ENCODE peak calls at places on chromosomes 6 and 20, in seven cellular contexts. G is brain microvascular endothelial cell, N is neural progenitor cell, H is ascending aorta, C is lung, A is OCI-LY7, I is lower leg skin. M is an unnamed sample.
A peak's percentile ranks its signal among the peaks of the same experiment; 100 is the strongest.

GRCh38 chr6:143705564-143705963 is 27.8 kb downstream of the PHACTR2 start:
- DNase-seq in G (no peak), N (no peak), A (no peak), H (no peak), C (no peak), I (no peak), M (no peak)

GRCh38 chr6:105667061-105667460 is 264.2 kb upstream of the PREP start:
- DNase-seq in A (no peak), C (no peak), I (no peak), N (no peak), H (no peak), G (no peak), M (no peak)

GRCh38 chr20:1786061-1786460 is 109.1 kb upstream of the SIRPA start:
- DNase-seq in A (no peak), I (no peak), H (no peak), C (no peak), G (no peak), N (no peak), M (no peak)

GRCh38 chr6:15389759-15390723 is 144.2 kb downstream of the JARID2 start:
- DNase-seq in I (no peak), G (peak; percentile 62), A (peak; percentile 69), C (no peak), N (peak; percentile 87), H (no peak), M (no peak)

GRCh38 chr20:47379433-47380150 is 23.1 kb upstream of the ZMYND8 start:
- DNase-seq in C (no peak), N (no peak), H (no peak), G (peak; percentile 96), I (no peak), A (no peak), M (no peak)

GRCh38 chr20:46130534-46130933 is 12.4 kb downstream of the CD40 start:
- DNase-seq in C (no peak), H (no peak), G (no peak), A (no peak), I (no peak), N (no peak), M (no peak)

GRCh38 chr6:106637718-106638341 is 8.5 kb downstream of the QRSL1 start:
- DNase-seq in A (peak; percentile 90), C (no peak), N (no peak), G (no peak), H (no peak), I (no peak), M (no peak)

GRCh38 chr20:3925899-3926638 is 36.9 kb downstream of the PANK2 start:
- DNase-seq in A (no peak), C (no peak), I (no peak), H (no peak), N (no peak), G (no peak), M (no peak)

GRCh38 chr20:34705008-34705382 is 851 bp downstream of the TP53INP2 start:
- DNase-seq in H (no peak), C (no peak), N (peak; percentile 6), G (peak; percentile 26), A (peak; percentile 25), I (no peak), M (no peak)

GRCh38 chr20:46011631-46012482 is 3.1 kb downstream of the MMP9 start:
- DNase-seq in C (peak; percentile 75), N (peak; percentile 42), G (no peak), A (peak; percentile 65), I (peak; percentile 51), H (no peak), M (no peak)

GRCh38 chr6:37190159-37190535 is 20.2 kb downstream of the PIM1 start:
- DNase-seq in C (no peak), A (no peak), I (no peak), N (no peak), H (no peak), G (peak; percentile 31), M (no peak)

GRCh38 chr6:43724914-43725642 is 37.5 kb upstream of the MRPS18A start:
- DNase-seq in N (no peak), H (peak; percentile 76), G (peak; percentile 60), I (peak; percentile 87), A (peak; percentile 38), C (peak; percentile 93), M (no peak)

GRCh38 chr6:34039943-34040342 is 105.9 kb downstream of the GRM4 start:
- DNase-seq in A (no peak), H (no peak), I (no peak), N (no peak), C (no peak), G (no peak), M (no peak)

GRCh38 chr6:156875062-156875461 is 97.9 kb downstream of the ARID1B start:
- DNase-seq in C (no peak), A (no peak), N (no peak), I (no peak), G (no peak), H (no peak), M (no peak)

GRCh38 chr6:133921249-133921859 is 31.7 kb upstream of the TBPL1 start:
- DNase-seq in H (peak; percentile 90), I (peak; percentile 78), A (peak; percentile 82), G (peak; percentile 83), N (peak; percentile 89), C (peak; percentile 76), M (peak; percentile 91)

GRCh38 chr6:170095273-170095976 is 195.5 kb downstream of the DLL1 start:
- DNase-seq in I (no peak), A (no peak), C (no peak), H (peak; percentile 52), G (no peak), N (no peak), M (peak; percentile 80)

GRCh38 chr20:50589548-50590347 is 79.6 kb downstream of the PTPN1 start:
- DNase-seq in A (no peak), H (no peak), C (no peak), N (no peak), G (no peak), I (no peak), M (no peak)

GRCh38 chr20:61430228-61430624 is 178.2 kb downstream of the CDH4 start:
- DNase-seq in N (no peak), H (no peak), I (no peak), C (no peak), G (no peak), A (no peak), M (no peak)

GRCh38 chr20:19828233-19828632 is 70.2 kb downstream of the RIN2 start:
- DNase-seq in G (peak; percentile 76), I (no peak), H (no peak), A (peak; percentile 23), N (no peak), C (no peak), M (no peak)

GRCh38 chr20:64114356-64114971 is 7.1 kb upstream of the NPBWR2 start:
- DNase-seq in N (no peak), C (no peak), H (no peak), I (no peak), A (no peak), G (no peak), M (peak; percentile 80)

GRCh38 chr20:41654884-41655283 is 36.7 kb upstream of the CHD6 start:
- DNase-seq in G (peak; percentile 37), C (no peak), H (no peak), I (no peak), N (peak; percentile 61), A (no peak), M (no peak)

GRCh38 chr6:56328366-56328765 is 81.0 kb upstream of the COL21A1 start:
- DNase-seq in C (no peak), A (no peak), N (no peak), I (no peak), H (no peak), G (no peak), M (no peak)

GRCh38 chr6:44190712-44191111 is 26.0 kb upstream of the MYMX start:
- DNase-seq in G (no peak), N (no peak), I (no peak), C (no peak), H (no peak), A (no peak), M (no peak)

GRCh38 chr6:133394630-133395029 is 153.5 kb downstream of the EYA4 start:
- DNase-seq in N (no peak), G (no peak), C (no peak), H (no peak), I (no peak), A (no peak), M (no peak)

GRCh38 chr20:56442381-56443365 is 25.8 kb upstream of the RTF2 start:
- DNase-seq in H (no peak), C (no peak), N (no peak), I (no peak), G (no peak), A (no peak), M (no peak)

GRCh38 chr6:11212625-11213024 is 19.8 kb downstream of the NEDD9 start:
- DNase-seq in I (peak; percentile 77), H (peak; percentile 87), C (peak; percentile 57), G (peak; percentile 74), A (no peak), N (no peak), M (no peak)

DNA sequence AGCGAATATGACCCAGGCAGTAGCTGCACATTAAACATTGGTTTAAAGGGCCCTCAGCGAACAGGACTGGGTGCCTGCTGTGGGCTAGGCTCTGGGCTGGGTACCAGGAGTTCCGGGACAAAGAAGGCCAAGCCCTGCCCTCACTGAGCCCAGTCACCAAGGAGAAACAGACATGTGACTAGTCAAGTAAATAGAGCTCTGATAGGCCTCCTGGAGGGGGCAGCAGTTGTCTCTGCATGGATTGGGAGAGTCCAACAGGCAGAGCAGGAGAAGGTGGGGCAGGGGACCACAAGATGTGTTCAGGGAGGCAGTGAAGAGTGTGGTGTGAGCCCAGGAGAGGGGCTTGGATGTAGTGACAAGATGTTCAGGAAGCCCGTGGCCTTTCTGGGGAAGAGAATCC is 3.1 kb downstream of the HM13 start:
- DNase-seq in C (no peak), H (no peak), A (no peak), G (peak; percentile 45), N (peak; percentile 49), I (peak; percentile 67), M (no peak)
- TF ChIP-seq CTCF in C (no peak), H (no peak), A (peak; percentile 36), G (peak; percentile 59), N (peak; percentile 28), I (no peak), M (peak; percentile 17)

GRCh38 chr6:18045507-18045906 is 58.1 kb upstream of the KIF13A start:
- DNase-seq in A (no peak), I (no peak), G (no peak), N (no peak), H (peak; percentile 22), C (no peak), M (no peak)
- TF ChIP-seq CTCF in A (no peak), I (no peak), G (no peak), N (no peak), H (no peak), C (no peak), M (no peak)

GRCh38 chr6:135540207-135540877 is 42.8 kb upstream of the AHI1 start:
- DNase-seq in H (no peak), C (no peak), A (no peak), I (no peak), N (no peak), G (peak; percentile 54), M (no peak)
- TF ChIP-seq CTCF in H (no peak), C (no peak), A (no peak), I (no peak), N (no peak), G (peak; percentile 59), M (peak; percentile 29)

DNA sequence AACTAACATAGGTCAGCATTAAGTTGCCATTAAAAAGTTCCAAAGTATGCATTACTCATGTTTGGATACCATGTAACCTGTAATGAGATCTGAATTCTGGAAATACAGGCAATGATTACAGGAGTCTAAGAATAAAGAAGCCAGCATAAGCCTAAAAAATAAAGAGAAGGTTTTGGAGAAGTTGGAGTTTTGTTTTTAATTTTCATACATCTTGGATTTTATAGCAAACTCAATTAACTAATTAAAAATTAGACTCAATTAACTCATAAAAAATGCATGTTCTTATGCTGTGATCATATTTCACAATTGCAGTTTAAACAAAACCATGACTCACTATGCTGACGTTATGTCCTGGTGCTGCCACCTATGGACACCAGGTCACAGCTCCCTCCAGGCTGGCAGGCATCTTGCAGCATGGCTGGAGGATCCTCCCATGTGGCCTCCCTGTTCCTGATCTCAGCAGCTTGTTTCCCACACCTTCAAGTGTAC is 648.8 kb upstream of the AGPAT4 start:
- DNase-seq in C (peak; percentile 44), A (peak; percentile 26), I (peak; percentile 30), H (no peak), G (peak; percentile 72), N (peak; percentile 52), M (no peak)
- TF ChIP-seq CTCF in C (no peak), A (peak; percentile 65), I (no peak), H (no peak), G (peak; percentile 70), N (peak; percentile 54), M (peak; percentile 34)

M was measured in osteocyte.